ENCODE peak calls at places on chromosomes 12 and 14, in ten cellular contexts. One of them, this sample, is unnamed.
A peak's percentile ranks its signal among the peaks of the same experiment; 100 is the strongest.

GRCh38 chr12:110796952-110797351 is 49.8 kb upstream of the CCDC63 start:
- DNase-seq in lung: no peak
- DNase-seq in SW 1271: no peak
- DNase-seq in body of pancreas: no peak
- DNase-seq in dermis microvascular lymphatic vessel endothelial cell: no peak
- DNase-seq in T47D: no peak
- DNase-seq in COR-L47: no peak
- DNase-seq in activated CD4-positive, CD25-positive, alpha-beta regulatory T cell: no peak
- DNase-seq in HuH-7: no peak
- DNase-seq in Peyer's patch: no peak
- DNase-seq in this sample: no peak

GRCh38 chr12:101277443-101277842 is 2.5 kb upstream of the UTP20 start:
- DNase-seq in lung: no peak
- DNase-seq in SW 1271: no peak
- DNase-seq in body of pancreas: no peak
- DNase-seq in dermis microvascular lymphatic vessel endothelial cell: no peak
- DNase-seq in T47D: peak; percentile 6
- DNase-seq in COR-L47: no peak
- DNase-seq in activated CD4-positive, CD25-positive, alpha-beta regulatory T cell: no peak
- DNase-seq in HuH-7: no peak
- DNase-seq in Peyer's patch: no peak
- DNase-seq in this sample: no peak

GRCh38 chr12:5200276-5201087 is 156.8 kb downstream of the KCNA5 start:
- DNase-seq in lung: no peak
- DNase-seq in SW 1271: no peak
- DNase-seq in body of pancreas: peak; percentile 41
- DNase-seq in dermis microvascular lymphatic vessel endothelial cell: no peak
- DNase-seq in T47D: peak; percentile 4
- DNase-seq in COR-L47: peak; percentile 39
- DNase-seq in activated CD4-positive, CD25-positive, alpha-beta regulatory T cell: no peak
- DNase-seq in HuH-7: peak; percentile 77
- DNase-seq in Peyer's patch: peak; percentile 78
- DNase-seq in this sample: no peak

GRCh38 chr14:85416771-85417170 is 113.2 kb upstream of the FLRT2 start:
- DNase-seq in lung: no peak
- DNase-seq in SW 1271: peak; percentile 26
- DNase-seq in body of pancreas: no peak
- DNase-seq in dermis microvascular lymphatic vessel endothelial cell: peak; percentile 69
- DNase-seq in T47D: no peak
- DNase-seq in COR-L47: no peak
- DNase-seq in activated CD4-positive, CD25-positive, alpha-beta regulatory T cell: no peak
- DNase-seq in HuH-7: no peak
- DNase-seq in Peyer's patch: no peak
- DNase-seq in this sample: no peak

GRCh38 chr12:124493809-124494750 is 73.3 kb downstream of the NCOR2 start:
- DNase-seq in lung: no peak
- DNase-seq in SW 1271: no peak
- DNase-seq in body of pancreas: no peak
- DNase-seq in dermis microvascular lymphatic vessel endothelial cell: no peak
- DNase-seq in T47D: no peak
- DNase-seq in COR-L47: no peak
- DNase-seq in activated CD4-positive, CD25-positive, alpha-beta regulatory T cell: no peak
- DNase-seq in HuH-7: no peak
- DNase-seq in Peyer's patch: no peak
- DNase-seq in this sample: no peak

GRCh38 chr12:70366581-70367267 is 634 bp downstream of the KCNMB4 start:
- DNase-seq in lung: no peak
- DNase-seq in SW 1271: peak; percentile 3
- DNase-seq in body of pancreas: peak; percentile 26
- DNase-seq in dermis microvascular lymphatic vessel endothelial cell: no peak
- DNase-seq in T47D: peak; percentile 73
- DNase-seq in COR-L47: peak; percentile 68
- DNase-seq in activated CD4-positive, CD25-positive, alpha-beta regulatory T cell: peak; percentile 39
- DNase-seq in HuH-7: peak; percentile 51
- DNase-seq in Peyer's patch: peak; percentile 60
- DNase-seq in this sample: no peak

GRCh38 chr14:67694791-67695393 is 672 bp downstream of the RDH11 start:
- DNase-seq in lung: peak; percentile 70
- DNase-seq in SW 1271: peak; percentile 50
- DNase-seq in body of pancreas: peak; percentile 94
- DNase-seq in dermis microvascular lymphatic vessel endothelial cell: peak; percentile 81
- DNase-seq in T47D: peak; percentile 96
- DNase-seq in COR-L47: peak; percentile 68
- DNase-seq in activated CD4-positive, CD25-positive, alpha-beta regulatory T cell: peak; percentile 18
- DNase-seq in HuH-7: peak; percentile 73
- DNase-seq in Peyer's patch: peak; percentile 86
- DNase-seq in this sample: peak; percentile 79

GRCh38 chr14:104284107-104284592 is 145.8 kb downstream of the KIF26A start:
- DNase-seq in lung: no peak
- DNase-seq in SW 1271: no peak
- DNase-seq in body of pancreas: no peak
- DNase-seq in dermis microvascular lymphatic vessel endothelial cell: no peak
- DNase-seq in T47D: no peak
- DNase-seq in COR-L47: peak; percentile 57
- DNase-seq in activated CD4-positive, CD25-positive, alpha-beta regulatory T cell: no peak
- DNase-seq in HuH-7: no peak
- DNase-seq in Peyer's patch: peak; percentile 39
- DNase-seq in this sample: no peak

GRCh38 chr14:100333311-100333710 is 10.2 kb downstream of the SLC25A47 start:
- DNase-seq in lung: no peak
- DNase-seq in SW 1271: no peak
- DNase-seq in body of pancreas: no peak
- DNase-seq in dermis microvascular lymphatic vessel endothelial cell: no peak
- DNase-seq in T47D: no peak
- DNase-seq in COR-L47: no peak
- DNase-seq in activated CD4-positive, CD25-positive, alpha-beta regulatory T cell: no peak
- DNase-seq in HuH-7: no peak
- DNase-seq in Peyer's patch: no peak
- DNase-seq in this sample: no peak

GRCh38 chr12:25018146-25018545 is 69.2 kb upstream of the BCAT1 start:
- DNase-seq in lung: no peak
- DNase-seq in SW 1271: no peak
- DNase-seq in body of pancreas: no peak
- DNase-seq in dermis microvascular lymphatic vessel endothelial cell: no peak
- DNase-seq in T47D: no peak
- DNase-seq in COR-L47: no peak
- DNase-seq in activated CD4-positive, CD25-positive, alpha-beta regulatory T cell: no peak
- DNase-seq in HuH-7: no peak
- DNase-seq in Peyer's patch: no peak
- DNase-seq in this sample: no peak

GRCh38 chr14:64465208-64465821 is at the start of gene AKAP5:
- DNase-seq in lung: peak; percentile 46
- DNase-seq in SW 1271: no peak
- DNase-seq in body of pancreas: peak; percentile 44
- DNase-seq in dermis microvascular lymphatic vessel endothelial cell: no peak
- DNase-seq in T47D: peak; percentile 59
- DNase-seq in COR-L47: peak; percentile 77
- DNase-seq in activated CD4-positive, CD25-positive, alpha-beta regulatory T cell: peak; percentile 40
- DNase-seq in HuH-7: peak; percentile 73
- DNase-seq in Peyer's patch: peak; percentile 74
- DNase-seq in this sample: no peak

This sample was measured in glomerular endothelial cell.